ENCODE peak calls at places on chromosomes 2 and 18, in ten cellular contexts. One of them, this sample, is unnamed.

GRCh38 chr2:207528980-207529329 is 807 bp upstream of the CREB1 start:
- DNase-seq in foreskin fibroblast: peak
- DNase-seq in stimulated activated CD4-positive, alpha-beta T cell treated with anti-CD3 and anti-CD28 coated beads, Interleukin-12 subunit alpha, Interleukin-12 subunit beta, amount 100 ng/mL, for 4 hours: peak
- DNase-seq in pancreas: no peak
- DNase-seq in HEK293T: peak
- DNase-seq in activated naive CD4-positive, alpha-beta T cell treated with Interleukin-2 at 50 U/mL for 16 hours: peak
- DNase-seq in effector CD8-positive, alpha-beta T cell: peak
- DNase-seq in progenitor cell of endocrine pancreas: no peak
- DNase-seq in activated T-cell treated with anti-CD3 and anti-CD28 coated beads, Interleukin-2, amount 50 U/mL, for 1 hour: no peak
- DNase-seq in stimulated activated naive B cell treated with anti-CD40 and anti-IgM and Interleukin-4, amounts not matched to agents 10 μg/mL and 1 μg/mL and 100 μg/mL, for 72 hours: peak
- DNase-seq in this sample: peak

GRCh38 chr2:241877197-241877685 is 7.7 kb downstream of the RTP5 start:
- DNase-seq in stimulated activated CD4-positive, alpha-beta T cell treated with anti-CD3 and anti-CD28 coated beads, Interleukin-12 subunit alpha, Interleukin-12 subunit beta, amount 100 ng/mL, for 4 hours: no peak
- DNase-seq in activated naive CD4-positive, alpha-beta T cell treated with Interleukin-2 at 50 U/mL for 16 hours: no peak
- DNase-seq in effector CD8-positive, alpha-beta T cell: no peak
- DNase-seq in pancreas: no peak
- DNase-seq in activated T-cell treated with anti-CD3 and anti-CD28 coated beads, Interleukin-2, amount 50 U/mL, for 1 hour: no peak
- DNase-seq in foreskin fibroblast: no peak
- DNase-seq in progenitor cell of endocrine pancreas: no peak
- DNase-seq in HEK293T: no peak
- DNase-seq in stimulated activated naive B cell treated with anti-CD40 and anti-IgM and Interleukin-4, amounts not matched to agents 10 μg/mL and 1 μg/mL and 100 μg/mL, for 72 hours: no peak
- DNase-seq in this sample: no peak

GRCh38 chr2:131493199-131494018 is 1.2 kb upstream of the MZT2A start:
- DNase-seq in stimulated activated CD4-positive, alpha-beta T cell treated with anti-CD3 and anti-CD28 coated beads, Interleukin-12 subunit alpha, Interleukin-12 subunit beta, amount 100 ng/mL, for 4 hours: no peak
- DNase-seq in effector CD8-positive, alpha-beta T cell: no peak
- DNase-seq in HEK293T: no peak
- DNase-seq in foreskin fibroblast: peak
- DNase-seq in stimulated activated naive B cell treated with anti-CD40 and anti-IgM and Interleukin-4, amounts not matched to agents 10 μg/mL and 1 μg/mL and 100 μg/mL, for 72 hours: no peak
- DNase-seq in pancreas: no peak
- DNase-seq in activated T-cell treated with anti-CD3 and anti-CD28 coated beads, Interleukin-2, amount 50 U/mL, for 1 hour: no peak
- DNase-seq in progenitor cell of endocrine pancreas: no peak
- DNase-seq in activated naive CD4-positive, alpha-beta T cell treated with Interleukin-2 at 50 U/mL for 16 hours: no peak
- DNase-seq in this sample: peak

GRCh38 chr2:41847744-41848441 is 199.9 kb upstream of the PKDCC start:
- DNase-seq in effector CD8-positive, alpha-beta T cell: no peak
- DNase-seq in activated naive CD4-positive, alpha-beta T cell treated with Interleukin-2 at 50 U/mL for 16 hours: no peak
- DNase-seq in stimulated activated CD4-positive, alpha-beta T cell treated with anti-CD3 and anti-CD28 coated beads, Interleukin-12 subunit alpha, Interleukin-12 subunit beta, amount 100 ng/mL, for 4 hours: no peak
- DNase-seq in pancreas: peak
- DNase-seq in HEK293T: no peak
- DNase-seq in stimulated activated naive B cell treated with anti-CD40 and anti-IgM and Interleukin-4, amounts not matched to agents 10 μg/mL and 1 μg/mL and 100 μg/mL, for 72 hours: no peak
- DNase-seq in progenitor cell of endocrine pancreas: no peak
- DNase-seq in foreskin fibroblast: peak
- DNase-seq in activated T-cell treated with anti-CD3 and anti-CD28 coated beads, Interleukin-2, amount 50 U/mL, for 1 hour: no peak
- DNase-seq in this sample: no peak

GRCh38 chr2:40797115-40797514 is 345.2 kb upstream of the SLC8A1 start:
- DNase-seq in activated naive CD4-positive, alpha-beta T cell treated with Interleukin-2 at 50 U/mL for 16 hours: no peak
- DNase-seq in effector CD8-positive, alpha-beta T cell: no peak
- DNase-seq in HEK293T: no peak
- DNase-seq in stimulated activated naive B cell treated with anti-CD40 and anti-IgM and Interleukin-4, amounts not matched to agents 10 μg/mL and 1 μg/mL and 100 μg/mL, for 72 hours: no peak
- DNase-seq in progenitor cell of endocrine pancreas: no peak
- DNase-seq in stimulated activated CD4-positive, alpha-beta T cell treated with anti-CD3 and anti-CD28 coated beads, Interleukin-12 subunit alpha, Interleukin-12 subunit beta, amount 100 ng/mL, for 4 hours: no peak
- DNase-seq in pancreas: peak
- DNase-seq in foreskin fibroblast: peak
- DNase-seq in activated T-cell treated with anti-CD3 and anti-CD28 coated beads, Interleukin-2, amount 50 U/mL, for 1 hour: no peak
- DNase-seq in this sample: no peak

GRCh38 chr18:68734311-68734710 is 19.4 kb upstream of the TMX3 start:
- DNase-seq in stimulated activated naive B cell treated with anti-CD40 and anti-IgM and Interleukin-4, amounts not matched to agents 10 μg/mL and 1 μg/mL and 100 μg/mL, for 72 hours: no peak
- DNase-seq in activated naive CD4-positive, alpha-beta T cell treated with Interleukin-2 at 50 U/mL for 16 hours: no peak
- DNase-seq in progenitor cell of endocrine pancreas: no peak
- DNase-seq in pancreas: no peak
- DNase-seq in stimulated activated CD4-positive, alpha-beta T cell treated with anti-CD3 and anti-CD28 coated beads, Interleukin-12 subunit alpha, Interleukin-12 subunit beta, amount 100 ng/mL, for 4 hours: no peak
- DNase-seq in HEK293T: no peak
- DNase-seq in effector CD8-positive, alpha-beta T cell: no peak
- DNase-seq in activated T-cell treated with anti-CD3 and anti-CD28 coated beads, Interleukin-2, amount 50 U/mL, for 1 hour: no peak
- DNase-seq in foreskin fibroblast: peak
- DNase-seq in this sample: no peak

GRCh38 chr2:36566887-36567286 is 31.1 kb downstream of the FEZ2 start:
- DNase-seq in stimulated activated CD4-positive, alpha-beta T cell treated with anti-CD3 and anti-CD28 coated beads, Interleukin-12 subunit alpha, Interleukin-12 subunit beta, amount 100 ng/mL, for 4 hours: no peak
- DNase-seq in activated naive CD4-positive, alpha-beta T cell treated with Interleukin-2 at 50 U/mL for 16 hours: no peak
- DNase-seq in pancreas: no peak
- DNase-seq in activated T-cell treated with anti-CD3 and anti-CD28 coated beads, Interleukin-2, amount 50 U/mL, for 1 hour: no peak
- DNase-seq in progenitor cell of endocrine pancreas: no peak
- DNase-seq in foreskin fibroblast: no peak
- DNase-seq in stimulated activated naive B cell treated with anti-CD40 and anti-IgM and Interleukin-4, amounts not matched to agents 10 μg/mL and 1 μg/mL and 100 μg/mL, for 72 hours: no peak
- DNase-seq in HEK293T: no peak
- DNase-seq in effector CD8-positive, alpha-beta T cell: no peak
- DNase-seq in this sample: no peak

GRCh38 chr2:189685540-189686229 is 11.2 kb downstream of the ANKAR start:
- DNase-seq in activated T-cell treated with anti-CD3 and anti-CD28 coated beads, Interleukin-2, amount 50 U/mL, for 1 hour: no peak
- DNase-seq in effector CD8-positive, alpha-beta T cell: no peak
- DNase-seq in foreskin fibroblast: peak
- DNase-seq in stimulated activated CD4-positive, alpha-beta T cell treated with anti-CD3 and anti-CD28 coated beads, Interleukin-12 subunit alpha, Interleukin-12 subunit beta, amount 100 ng/mL, for 4 hours: no peak
- DNase-seq in stimulated activated naive B cell treated with anti-CD40 and anti-IgM and Interleukin-4, amounts not matched to agents 10 μg/mL and 1 μg/mL and 100 μg/mL, for 72 hours: no peak
- DNase-seq in progenitor cell of endocrine pancreas: no peak
- DNase-seq in pancreas: no peak
- DNase-seq in activated naive CD4-positive, alpha-beta T cell treated with Interleukin-2 at 50 U/mL for 16 hours: no peak
- DNase-seq in HEK293T: no peak
- DNase-seq in this sample: no peak

GRCh38 chr2:172962824-172963223 is 112.8 kb upstream of the MAP3K20 start:
- DNase-seq in activated T-cell treated with anti-CD3 and anti-CD28 coated beads, Interleukin-2, amount 50 U/mL, for 1 hour: no peak
- DNase-seq in activated naive CD4-positive, alpha-beta T cell treated with Interleukin-2 at 50 U/mL for 16 hours: no peak
- DNase-seq in pancreas: no peak
- DNase-seq in stimulated activated naive B cell treated with anti-CD40 and anti-IgM and Interleukin-4, amounts not matched to agents 10 μg/mL and 1 μg/mL and 100 μg/mL, for 72 hours: no peak
- DNase-seq in effector CD8-positive, alpha-beta T cell: no peak
- DNase-seq in HEK293T: no peak
- DNase-seq in foreskin fibroblast: peak
- DNase-seq in stimulated activated CD4-positive, alpha-beta T cell treated with anti-CD3 and anti-CD28 coated beads, Interleukin-12 subunit alpha, Interleukin-12 subunit beta, amount 100 ng/mL, for 4 hours: no peak
- DNase-seq in progenitor cell of endocrine pancreas: no peak
- DNase-seq in this sample: no peak

GRCh38 chr2:104429978-104430740 is 423.8 kb upstream of the POU3F3 start:
- DNase-seq in foreskin fibroblast: no peak
- DNase-seq in pancreas: no peak
- DNase-seq in effector CD8-positive, alpha-beta T cell: no peak
- DNase-seq in HEK293T: no peak
- DNase-seq in activated T-cell treated with anti-CD3 and anti-CD28 coated beads, Interleukin-2, amount 50 U/mL, for 1 hour: no peak
- DNase-seq in activated naive CD4-positive, alpha-beta T cell treated with Interleukin-2 at 50 U/mL for 16 hours: no peak
- DNase-seq in progenitor cell of endocrine pancreas: no peak
- DNase-seq in stimulated activated CD4-positive, alpha-beta T cell treated with anti-CD3 and anti-CD28 coated beads, Interleukin-12 subunit alpha, Interleukin-12 subunit beta, amount 100 ng/mL, for 4 hours: no peak
- DNase-seq in stimulated activated naive B cell treated with anti-CD40 and anti-IgM and Interleukin-4, amounts not matched to agents 10 μg/mL and 1 μg/mL and 100 μg/mL, for 72 hours: no peak
- DNase-seq in this sample: no peak

GRCh38 chr2:156331572-156332451 is 709 bp downstream of the NR4A2 start:
- DNase-seq in activated T-cell treated with anti-CD3 and anti-CD28 coated beads, Interleukin-2, amount 50 U/mL, for 1 hour: peak
- DNase-seq in activated naive CD4-positive, alpha-beta T cell treated with Interleukin-2 at 50 U/mL for 16 hours: no peak
- DNase-seq in pancreas: peak
- DNase-seq in foreskin fibroblast: peak
- DNase-seq in effector CD8-positive, alpha-beta T cell: peak
- DNase-seq in stimulated activated naive B cell treated with anti-CD40 and anti-IgM and Interleukin-4, amounts not matched to agents 10 μg/mL and 1 μg/mL and 100 μg/mL, for 72 hours: no peak
- DNase-seq in stimulated activated CD4-positive, alpha-beta T cell treated with anti-CD3 and anti-CD28 coated beads, Interleukin-12 subunit alpha, Interleukin-12 subunit beta, amount 100 ng/mL, for 4 hours: no peak
- DNase-seq in HEK293T: peak
- DNase-seq in progenitor cell of endocrine pancreas: no peak
- DNase-seq in this sample: peak

GRCh38 chr18:60049172-60049571 is 149.4 kb downstream of the PMAIP1 start:
- DNase-seq in pancreas: no peak
- DNase-seq in foreskin fibroblast: no peak
- DNase-seq in HEK293T: no peak
- DNase-seq in effector CD8-positive, alpha-beta T cell: no peak
- DNase-seq in progenitor cell of endocrine pancreas: no peak
- DNase-seq in stimulated activated naive B cell treated with anti-CD40 and anti-IgM and Interleukin-4, amounts not matched to agents 10 μg/mL and 1 μg/mL and 100 μg/mL, for 72 hours: no peak
- DNase-seq in activated T-cell treated with anti-CD3 and anti-CD28 coated beads, Interleukin-2, amount 50 U/mL, for 1 hour: no peak
- DNase-seq in activated naive CD4-positive, alpha-beta T cell treated with Interleukin-2 at 50 U/mL for 16 hours: no peak
- DNase-seq in stimulated activated CD4-positive, alpha-beta T cell treated with anti-CD3 and anti-CD28 coated beads, Interleukin-12 subunit alpha, Interleukin-12 subunit beta, amount 100 ng/mL, for 4 hours: no peak
- DNase-seq in this sample: no peak

GRCh38 chr2:20067992-20068727 is 16.7 kb upstream of the LAPTM4A start:
- DNase-seq in effector CD8-positive, alpha-beta T cell: no peak
- DNase-seq in activated T-cell treated with anti-CD3 and anti-CD28 coated beads, Interleukin-2, amount 50 U/mL, for 1 hour: no peak
- DNase-seq in pancreas: no peak
- DNase-seq in HEK293T: no peak
- DNase-seq in foreskin fibroblast: peak
- DNase-seq in progenitor cell of endocrine pancreas: no peak
- DNase-seq in stimulated activated naive B cell treated with anti-CD40 and anti-IgM and Interleukin-4, amounts not matched to agents 10 μg/mL and 1 μg/mL and 100 μg/mL, for 72 hours: no peak
- DNase-seq in stimulated activated CD4-positive, alpha-beta T cell treated with anti-CD3 and anti-CD28 coated beads, Interleukin-12 subunit alpha, Interleukin-12 subunit beta, amount 100 ng/mL, for 4 hours: no peak
- DNase-seq in activated naive CD4-positive, alpha-beta T cell treated with Interleukin-2 at 50 U/mL for 16 hours: no peak
- DNase-seq in this sample: no peak

GRCh38 chr2:134522856-134523460 is 195.8 kb downstream of the TMEM163 start:
- DNase-seq in HEK293T: no peak
- DNase-seq in stimulated activated CD4-positive, alpha-beta T cell treated with anti-CD3 and anti-CD28 coated beads, Interleukin-12 subunit alpha, Interleukin-12 subunit beta, amount 100 ng/mL, for 4 hours: no peak
- DNase-seq in effector CD8-positive, alpha-beta T cell: no peak
- DNase-seq in progenitor cell of endocrine pancreas: no peak
- DNase-seq in activated naive CD4-positive, alpha-beta T cell treated with Interleukin-2 at 50 U/mL for 16 hours: no peak
- DNase-seq in pancreas: no peak
- DNase-seq in stimulated activated naive B cell treated with anti-CD40 and anti-IgM and Interleukin-4, amounts not matched to agents 10 μg/mL and 1 μg/mL and 100 μg/mL, for 72 hours: no peak
- DNase-seq in foreskin fibroblast: no peak
- DNase-seq in activated T-cell treated with anti-CD3 and anti-CD28 coated beads, Interleukin-2, amount 50 U/mL, for 1 hour: no peak
- DNase-seq in this sample: no peak

GRCh38 chr18:55457028-55457427 is 131.0 kb downstream of the TCF4 start:
- DNase-seq in stimulated activated CD4-positive, alpha-beta T cell treated with anti-CD3 and anti-CD28 coated beads, Interleukin-12 subunit alpha, Interleukin-12 subunit beta, amount 100 ng/mL, for 4 hours: no peak
- DNase-seq in pancreas: no peak
- DNase-seq in activated T-cell treated with anti-CD3 and anti-CD28 coated beads, Interleukin-2, amount 50 U/mL, for 1 hour: no peak
- DNase-seq in progenitor cell of endocrine pancreas: no peak
- DNase-seq in activated naive CD4-positive, alpha-beta T cell treated with Interleukin-2 at 50 U/mL for 16 hours: no peak
- DNase-seq in foreskin fibroblast: no peak
- DNase-seq in stimulated activated naive B cell treated with anti-CD40 and anti-IgM and Interleukin-4, amounts not matched to agents 10 μg/mL and 1 μg/mL and 100 μg/mL, for 72 hours: no peak
- DNase-seq in effector CD8-positive, alpha-beta T cell: no peak
- DNase-seq in HEK293T: no peak
- DNase-seq in this sample: no peak

GRCh38 chr2:67304300-67304890 is 92.7 kb upstream of the ETAA1 start:
- DNase-seq in stimulated activated CD4-positive, alpha-beta T cell treated with anti-CD3 and anti-CD28 coated beads, Interleukin-12 subunit alpha, Interleukin-12 subunit beta, amount 100 ng/mL, for 4 hours: no peak
- DNase-seq in progenitor cell of endocrine pancreas: no peak
- DNase-seq in pancreas: no peak
- DNase-seq in stimulated activated naive B cell treated with anti-CD40 and anti-IgM and Interleukin-4, amounts not matched to agents 10 μg/mL and 1 μg/mL and 100 μg/mL, for 72 hours: no peak
- DNase-seq in activated T-cell treated with anti-CD3 and anti-CD28 coated beads, Interleukin-2, amount 50 U/mL, for 1 hour: no peak
- DNase-seq in HEK293T: no peak
- DNase-seq in foreskin fibroblast: no peak
- DNase-seq in effector CD8-positive, alpha-beta T cell: no peak
- DNase-seq in activated naive CD4-positive, alpha-beta T cell treated with Interleukin-2 at 50 U/mL for 16 hours: no peak
- DNase-seq in this sample: peak

This sample was measured in NCI-H526.